ENCODE peak calls at places on chromosomes 3 and 15, in four cellular contexts. F, J, D and E are unnamed samples.

GRCh38 chr3:107629556-107629955 is 106.8 kb downstream of the BBX start:
- DNase-seq in F (no peak), J (peak), D (peak), E (peak)

GRCh38 chr3:37662708-37663107 is 199.0 kb upstream of the CTDSPL start:
- DNase-seq in F (no peak), J (no peak), D (no peak), E (no peak)

GRCh38 chr3:62416109-62416508 is 42.8 kb upstream of the FEZF2 start:
- DNase-seq in F (no peak), J (no peak), D (no peak), E (no peak)

GRCh38 chr3:33035596-33035995 is 61.4 kb downstream of the GLB1 start:
- DNase-seq in F (peak), J (peak), D (peak), E (peak)

GRCh38 chr3:95705786-95706418 is 1108.5 kb upstream of the EPHA6 start:
- DNase-seq in F (peak), J (no peak), D (peak), E (peak)

GRCh38 chr15:39172380-39173281 is 408.2 kb upstream of the THBS1 start:
- DNase-seq in F (no peak), J (peak), D (peak), E (peak)

GRCh38 chr15:59200560-59200959 is 6.1 kb upstream of the LDHAL6B start:
- DNase-seq in F (no peak), J (no peak), D (peak), E (peak)

GRCh38 chr15:93151488-93151887 is 62.5 kb upstream of the RGMA start:
- DNase-seq in F (no peak), J (no peak), D (no peak), E (no peak)

GRCh38 chr3:141231923-141232861 is 567 bp downstream of the PXYLP1 start:
- DNase-seq in F (no peak), J (no peak), D (no peak), E (no peak)

GRCh38 chr3:52453496-52454234 is at the start of gene TNNC1:
- DNase-seq in F (no peak), J (no peak), D (no peak), E (no peak)

GRCh38 chr3:22353126-22353525 is 602.1 kb upstream of the ZNF385D start:
- DNase-seq in F (no peak), J (no peak), D (no peak), E (no peak)

GRCh38 chr3:126338796-126339241 is 18.4 kb downstream of the KLF15 start:
- DNase-seq in F (no peak), J (no peak), D (no peak), E (no peak)

GRCh38 chr3:10693457-10693856 is 122.6 kb upstream of the SLC6A11 start:
- DNase-seq in F (no peak), J (no peak), D (no peak), E (no peak)

GRCh38 chr3:10683106-10683505 is 132.9 kb upstream of the SLC6A11 start:
- DNase-seq in F (no peak), J (no peak), D (no peak), E (no peak)

GRCh38 chr3:10688548-10689172 is 127.4 kb upstream of the SLC6A11 start:
- DNase-seq in F (no peak), J (no peak), D (no peak), E (no peak)

GRCh38 chr3:10692039-10692438 is 124.0 kb upstream of the SLC6A11 start:
- DNase-seq in F (no peak), J (no peak), D (no peak), E (no peak)

GRCh38 chr3:10688126-10688525 is 127.9 kb upstream of the SLC6A11 start:
- DNase-seq in F (no peak), J (no peak), D (no peak), E (no peak)
- TF ChIP-seq CTCF in F (no peak), J (no peak), D (no peak), E (no peak)

DNA sequence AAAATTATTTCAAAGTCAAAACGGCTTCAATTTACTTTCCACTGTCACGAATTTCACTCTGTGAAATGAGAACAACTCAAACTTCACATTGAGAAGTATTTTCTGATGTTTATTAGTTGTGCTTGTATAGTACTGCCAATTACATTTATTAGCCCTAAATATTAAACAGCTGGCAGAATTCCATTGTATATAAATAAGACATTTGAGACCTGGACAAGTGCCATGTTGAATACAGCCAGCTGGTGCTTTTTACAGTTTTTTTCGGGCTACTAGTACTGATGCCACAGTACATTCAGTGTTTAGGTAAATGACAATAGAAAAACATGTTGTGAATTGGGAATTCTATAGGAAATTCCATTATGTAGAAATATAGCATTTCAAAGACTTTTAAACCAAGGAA is 79.0 kb downstream of the EPHA3 start:
- DNase-seq in F (no peak), J (no peak), D (no peak), E (no peak)
- H3K4me3 ChIP-seq in F (no peak), J (no peak), D (no peak), E (no peak)

GRCh38 chr15:23645379-23646164 is 2.1 kb downstream of the MAGEL2 start:
- DNase-seq in F (no peak), J (no peak), D (no peak), E (no peak)
- TF ChIP-seq CTCF in F (no peak), J (no peak), D (no peak), E (no peak)

GRCh38 chr3:59655616-59656015 is 605.8 kb upstream of the CFAP20DC start:
- DNase-seq in F (no peak), J (peak), D (peak), E (no peak)

GRCh38 chr3:59658236-59658635 is 608.4 kb upstream of the CFAP20DC start:
- DNase-seq in F (no peak), J (no peak), D (no peak), E (no peak)

GRCh38 chr3:59654120-59654952 is 604.5 kb upstream of the CFAP20DC start:
- DNase-seq in F (no peak), J (peak), D (peak), E (no peak)

GRCh38 chr3:59653405-59654119 is 603.7 kb upstream of the CFAP20DC start:
- DNase-seq in F (no peak), J (peak), D (peak), E (no peak)

DNA sequence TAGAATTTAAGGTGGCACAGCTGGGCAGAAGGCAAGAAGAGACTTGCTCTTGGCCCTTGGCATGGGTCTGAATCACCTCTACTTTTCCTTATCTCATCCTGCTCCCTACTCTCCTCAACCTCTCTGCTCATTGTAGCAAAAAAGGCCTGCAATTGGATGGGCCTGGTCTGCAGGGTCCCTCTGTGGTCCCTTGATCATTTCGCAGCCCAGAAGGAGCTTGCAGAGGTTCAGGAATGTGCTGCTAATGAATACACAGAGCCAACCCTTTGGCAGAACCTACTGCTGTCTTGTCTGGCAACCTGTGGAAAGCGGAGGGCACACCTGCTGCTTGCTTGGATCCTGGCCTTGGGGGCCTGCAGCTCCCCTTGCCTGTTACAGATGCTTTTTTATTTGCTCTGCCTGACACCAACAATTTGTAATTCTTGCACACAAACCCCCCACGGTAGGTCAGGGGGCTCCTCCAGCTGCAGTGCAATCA is 605.2 kb upstream of the CFAP20DC start:
- DNase-seq in F (no peak), J (no peak), D (no peak), E (no peak)
- H3K4me3 ChIP-seq in F (no peak), J (no peak), D (no peak), E (no peak)

DNA sequence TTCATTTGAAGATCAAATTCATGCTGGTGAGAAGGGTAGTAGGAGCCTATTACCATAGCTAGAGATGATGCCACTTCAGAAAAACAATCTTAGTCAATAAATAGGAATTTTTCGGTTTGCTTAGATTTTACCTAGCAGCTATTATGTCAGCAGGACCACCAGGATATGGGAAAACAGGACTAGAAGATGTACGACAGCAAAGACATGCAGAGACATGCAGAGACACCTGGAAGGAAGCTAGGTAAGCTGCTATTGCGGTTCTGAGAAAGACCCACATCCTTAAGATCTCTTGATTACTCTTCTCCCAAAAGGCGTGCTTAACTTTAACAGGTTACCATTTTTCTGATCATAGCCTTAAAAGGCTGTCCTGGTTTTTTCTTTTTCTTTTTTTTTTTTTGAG is 64.8 kb upstream of the THSD4 start:
- DNase-seq in F (no peak), J (no peak), D (no peak), E (no peak)
- TF ChIP-seq CTCF in F (no peak), J (no peak), D (no peak), E (no peak)